ENCODE peak calls at places on chromosomes 13 and 19, in eight cellular contexts. J is hepatocyte; I is upper lobe of right lung; W is left lung; L is BE2C; Q is effector memory CD4-positive, alpha-beta T cell; Y is astrocyte; N is neural progenitor cell. K is an unnamed sample. For H3K36me3, the result is how much of the 10 kb centered on the place peaks cover.

GRCh38 chr19:34880034-34880433 is 46.7 kb upstream of the ZNF30 start:
- DNase-seq in Q (no peak), J (no peak), W (no peak), Y (no peak), I (no peak), L (no peak), N (no peak), K (no peak)

GRCh38 chr13:94157705-94158218 is 321.7 kb downstream of the DCT start:
- DNase-seq in Q (no peak), I (no peak), J (no peak), W (no peak), Y (no peak), N (no peak), L (no peak), K (no peak)

GRCh38 chr19:18278521-18279265 is 2.7 kb downstream of the JUND start:
- DNase-seq in Q (peak), J (no peak), I (no peak), Y (no peak), L (no peak), W (no peak), N (no peak), K (peak)

GRCh38 chr13:31159306-31159705 is 2.4 kb downstream of the HSPH1 start:
- DNase-seq in Q (no peak), J (no peak), I (no peak), L (no peak), N (no peak), Y (no peak), W (no peak), K (no peak)

GRCh38 chr19:407501-408440 is 1.2 kb downstream of the C2CD4C start:
- DNase-seq in W (peak), J (no peak), Y (no peak), Q (no peak), L (no peak), I (peak), N (no peak), K (peak)

GRCh38 chr13:110277357-110277950 is 29.5 kb downstream of the COL4A1 start:
- DNase-seq in N (no peak), L (no peak), Y (no peak), Q (no peak), W (no peak), J (no peak), I (no peak), K (no peak)

GRCh38 chr13:114279146-114279545 is 2.3 kb upstream of the UPF3A start:
- DNase-seq in Q (no peak), W (no peak), L (no peak), Y (no peak), J (no peak), I (no peak), N (no peak), K (no peak)

GRCh38 chr19:21604351-21604926 is 99.0 kb downstream of the ZNF429 start:
- DNase-seq in I (no peak), Q (no peak), J (no peak), N (peak), Y (peak), W (no peak), L (no peak), K (no peak)

GRCh38 chr19:1469200-1469935 is 9.6 kb downstream of the C19orf25 start:
- DNase-seq in L (no peak), Y (no peak), Q (no peak), J (no peak), N (peak), I (no peak), W (no peak), K (no peak)

GRCh38 chr19:49950590-49950948 is 10.4 kb downstream of the SIGLEC11 start:
- DNase-seq in J (no peak), N (no peak), Q (no peak), Y (no peak), I (no peak), W (no peak), L (no peak), K (no peak)

GRCh38 chr13:21638319-21639282 is 32.3 kb upstream of the FGF9 start:
- DNase-seq in Y (no peak), I (no peak), J (peak), L (no peak), Q (peak), N (no peak), W (no peak), K (no peak)

GRCh38 chr13:59677966-59678814 is 485.5 kb downstream of the DIAPH3 start:
- DNase-seq in Y (peak), Q (no peak), N (peak), L (peak), J (peak), W (no peak), I (no peak), K (no peak)

GRCh38 chr19:12244370-12244769 is 50.3 kb downstream of the ZNF44 start:
- DNase-seq in Y (no peak), J (no peak), I (no peak), L (no peak), W (no peak), Q (no peak), N (peak), K (no peak)

GRCh38 chr13:20460744-20461143 is 64.9 kb downstream of the CRYL1 start:
- DNase-seq in Q (no peak), Y (no peak), I (no peak), L (no peak), J (no peak), N (no peak), W (no peak), K (no peak)

GRCh38 chr13:62357887-62358645 is 942.4 kb upstream of the PCDH20 start:
- DNase-seq in W (no peak), Y (peak), Q (no peak), J (peak), N (peak), I (no peak), L (peak), K (peak)

GRCh38 chr13:28173793-28174192 is 35.4 kb downstream of the PAN3 start:
- DNase-seq in Q (no peak), W (no peak), L (no peak), Y (no peak), J (no peak), N (no peak), I (no peak), K (no peak)

GRCh38 chr19:30512748-30513389 is 140.7 kb downstream of the ZNF536 start:
- DNase-seq in N (no peak), Y (no peak), L (peak), J (no peak), Q (no peak), I (no peak), W (no peak), K (no peak)

GRCh38 chr19:47704656-47705055 is 8.6 kb upstream of the EHD2 start:
- DNase-seq in I (no peak), J (no peak), N (no peak), Q (no peak), W (no peak), L (no peak), Y (no peak), K (no peak)

GRCh38 chr13:113143466-113144254 is 14.8 kb upstream of the PROZ start:
- DNase-seq in L (no peak), J (no peak), Y (no peak), I (no peak), W (no peak), Q (no peak), N (no peak), K (peak)

GRCh38 chr13:30107536-30108136 is 199.7 kb downstream of the KATNAL1 start:
- DNase-seq in Q (no peak), L (no peak), I (peak), J (no peak), N (no peak), Y (no peak), W (peak), K (no peak)

GRCh38 chr13:43894438-43894837 is 14.7 kb downstream of the LACC1 start:
- DNase-seq in L (no peak), Q (no peak), J (no peak), Y (no peak), W (no peak), N (no peak), I (no peak), K (no peak)

GRCh38 chr19:1151917-1152601 is 22.0 kb downstream of the SBNO2 start:
- DNase-seq in L (no peak), N (no peak), I (peak), W (no peak), J (no peak), Y (no peak), Q (no peak), K (no peak)

GRCh38 chr13:100751826-100752225 is 77.2 kb upstream of the TMTC4 start:
- DNase-seq in W (no peak), J (no peak), Q (no peak), I (no peak), L (peak), Y (no peak), N (no peak), K (no peak)

GRCh38 chr13:48542581-48543341 is 9.9 kb upstream of the RCBTB2 start:
- DNase-seq in Y (peak), Q (no peak), I (peak), L (peak), N (peak), J (peak), W (peak), K (no peak)

GRCh38 chr13:87622921-87623320 is 48.2 kb upstream of the SLITRK5 start:
- DNase-seq in Y (peak), L (no peak), J (peak), W (no peak), I (no peak), N (no peak), Q (no peak), K (no peak)

GRCh38 chr13:77859450-77859849 is 59.2 kb downstream of the EDNRB start:
- DNase-seq in Y (peak), J (no peak), I (no peak), Q (no peak), L (no peak), N (no peak), W (no peak), K (no peak)

DNA sequence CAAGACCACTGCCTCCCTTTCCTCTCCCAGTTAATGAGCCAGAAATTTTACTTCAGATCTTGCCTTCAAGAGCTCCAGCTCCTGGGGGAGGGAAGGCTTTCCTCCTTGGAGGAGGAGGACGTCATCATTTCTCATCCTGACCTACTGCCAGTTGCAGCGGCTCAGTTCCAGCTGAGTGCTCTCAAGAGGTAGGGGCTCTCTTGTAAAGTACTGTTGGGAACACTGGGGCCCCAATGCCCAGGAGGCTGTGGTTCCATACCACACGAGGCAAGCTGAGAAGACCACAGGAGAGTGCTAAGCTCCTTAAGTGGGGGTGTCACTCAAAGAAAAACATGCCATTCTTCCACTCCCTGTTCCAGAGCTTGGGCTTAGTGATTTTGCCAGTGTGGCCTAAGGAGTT is 36.2 kb downstream of the METTL21C start:
- DNase-seq in J (no peak), N (no peak), Q (no peak), Y (no peak), W (peak), I (peak), L (no peak), K (peak)
- H3K36me3 ChIP-seq in J (under half), N (under half), Q (under half), Y (under half), W (under half), I (half or more), L (under half), K (half or more)

DNA sequence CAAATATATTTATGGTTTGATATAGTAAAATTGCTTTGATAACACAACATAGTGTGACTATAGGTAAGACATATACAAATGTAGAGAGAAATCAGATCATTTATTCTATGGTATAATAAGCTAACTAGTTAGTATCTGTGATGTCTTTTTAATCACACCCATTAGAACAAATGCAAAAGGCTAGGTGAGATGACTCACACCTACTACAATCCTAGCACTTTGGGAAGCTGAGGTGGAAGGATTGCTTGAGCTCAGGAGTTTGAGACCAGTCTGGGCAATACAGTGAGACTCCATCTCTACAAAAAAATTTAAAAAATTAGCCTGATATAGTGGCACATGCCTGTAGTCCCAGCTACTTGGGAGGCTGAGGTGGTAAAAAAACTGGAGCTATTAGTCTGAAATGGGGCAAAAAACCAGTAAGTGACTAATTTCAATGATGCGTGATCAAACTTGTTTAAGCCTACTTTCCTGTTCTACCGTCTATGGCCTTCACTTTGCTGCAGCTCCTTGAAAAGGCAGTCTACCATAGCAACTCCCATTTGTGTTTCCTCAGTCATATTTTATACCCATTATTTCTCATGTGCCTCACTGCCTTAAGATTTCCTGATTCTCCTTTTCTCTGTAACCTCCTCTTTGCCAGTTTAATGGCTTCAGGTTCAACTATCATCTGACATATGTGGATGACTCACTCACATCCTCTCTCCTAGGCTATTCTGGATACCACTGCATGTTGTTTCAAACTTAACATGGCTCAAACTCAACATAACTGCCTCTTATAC is 12.5 kb downstream of the ALG5 start:
- DNase-seq in I (no peak), Q (no peak), Y (no peak), W (no peak), L (no peak), J (no peak), N (no peak), K (no peak)
- H3K36me3 ChIP-seq in I (half or more), Q (half or more), Y (half or more), W (under half), L (half or more), J (under half), N (under half), K (under half)

DNA sequence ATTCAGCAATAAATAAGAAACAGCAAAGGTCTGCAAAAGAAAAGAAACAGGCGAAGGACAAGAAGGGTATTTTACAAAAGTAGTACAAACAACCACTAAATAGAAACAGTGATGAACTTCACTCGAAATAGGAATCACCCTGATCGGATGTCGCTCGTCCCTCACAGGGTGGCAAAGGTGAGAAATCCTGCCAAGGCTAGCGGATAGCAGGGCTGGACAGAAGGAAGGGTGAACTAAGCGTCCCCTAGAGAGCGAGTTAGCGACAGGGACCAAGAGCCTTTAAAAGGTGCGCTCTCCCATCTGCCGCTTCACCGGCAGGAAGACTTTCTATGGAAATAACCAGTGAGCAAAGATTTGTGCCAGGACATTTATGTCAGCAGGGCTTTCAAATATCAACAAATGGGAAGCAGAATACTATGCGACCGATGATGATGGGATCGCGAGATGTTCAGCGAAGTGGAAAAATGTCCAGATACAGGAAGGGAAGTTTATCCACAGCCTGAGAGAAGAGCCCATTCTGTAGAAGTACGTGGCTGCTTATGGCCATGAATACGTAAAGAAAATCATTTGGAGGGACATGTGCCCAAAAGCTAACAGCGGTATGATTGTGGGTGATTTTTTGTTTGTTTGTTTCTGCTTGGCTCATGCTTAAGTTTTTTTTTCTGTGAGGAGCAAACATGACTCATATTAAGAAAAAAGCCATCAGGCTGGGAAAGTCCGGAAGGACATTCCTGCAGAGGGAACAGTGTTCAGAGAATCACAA is 18.9 kb downstream of the ELAVL1 start:
- DNase-seq in L (no peak), I (no peak), N (no peak), Q (no peak), J (no peak), Y (peak), W (no peak), K (no peak)
- H3K36me3 ChIP-seq in L (half or more), I (half or more), N (under half), Q (half or more), J (under half), Y (under half), W (under half), K (half or more)

GRCh38 chr19:7930765-7931164 is 4.8 kb upstream of the CTXN1 start:
- DNase-seq in I (no peak), Q (no peak), Y (no peak), J (no peak), N (no peak), L (no peak), W (peak), K (no peak)

GRCh38 chr19:7933411-7933810 is 7.5 kb upstream of the CTXN1 start:
- DNase-seq in N (no peak), L (no peak), Y (no peak), I (no peak), Q (no peak), J (no peak), W (no peak), K (no peak)

GRCh38 chr19:7932276-7932929 is 6.5 kb upstream of the CTXN1 start:
- DNase-seq in Q (no peak), J (no peak), W (peak), N (no peak), Y (no peak), L (no peak), I (no peak), K (no peak)

GRCh38 chr19:7932930-7933300 is 7.0 kb upstream of the CTXN1 start:
- DNase-seq in Y (no peak), Q (no peak), I (no peak), N (no peak), L (no peak), W (no peak), J (no peak), K (no peak)

GRCh38 chr19:7931221-7932061 is 5.5 kb upstream of the CTXN1 start:
- DNase-seq in L (no peak), N (no peak), J (no peak), Q (no peak), Y (no peak), I (no peak), W (peak), K (no peak)
- H3K36me3 ChIP-seq in L (half or more), N (under half), J (under half), Q (half or more), Y (under half), I (half or more), W (under half), K (half or more)

GRCh38 chr19:36093146-36093662 is 17.7 kb upstream of the OVOL3 start:
- DNase-seq in J (no peak), Y (no peak), I (no peak), N (no peak), W (no peak), Q (no peak), L (no peak), K (no peak)

GRCh38 chr19:36093687-36094086 is 17.3 kb upstream of the OVOL3 start:
- DNase-seq in J (no peak), I (no peak), Y (no peak), Q (no peak), N (no peak), W (no peak), L (no peak), K (no peak)

GRCh38 chr19:36089847-36090246 is 21.1 kb upstream of the OVOL3 start:
- DNase-seq in J (no peak), W (no peak), L (no peak), I (no peak), Y (no peak), Q (no peak), N (no peak), K (no peak)

GRCh38 chr19:36092566-36092965 is 18.4 kb upstream of the OVOL3 start:
- DNase-seq in J (no peak), I (no peak), N (no peak), Q (no peak), Y (no peak), L (no peak), W (no peak), K (no peak)

DNA sequence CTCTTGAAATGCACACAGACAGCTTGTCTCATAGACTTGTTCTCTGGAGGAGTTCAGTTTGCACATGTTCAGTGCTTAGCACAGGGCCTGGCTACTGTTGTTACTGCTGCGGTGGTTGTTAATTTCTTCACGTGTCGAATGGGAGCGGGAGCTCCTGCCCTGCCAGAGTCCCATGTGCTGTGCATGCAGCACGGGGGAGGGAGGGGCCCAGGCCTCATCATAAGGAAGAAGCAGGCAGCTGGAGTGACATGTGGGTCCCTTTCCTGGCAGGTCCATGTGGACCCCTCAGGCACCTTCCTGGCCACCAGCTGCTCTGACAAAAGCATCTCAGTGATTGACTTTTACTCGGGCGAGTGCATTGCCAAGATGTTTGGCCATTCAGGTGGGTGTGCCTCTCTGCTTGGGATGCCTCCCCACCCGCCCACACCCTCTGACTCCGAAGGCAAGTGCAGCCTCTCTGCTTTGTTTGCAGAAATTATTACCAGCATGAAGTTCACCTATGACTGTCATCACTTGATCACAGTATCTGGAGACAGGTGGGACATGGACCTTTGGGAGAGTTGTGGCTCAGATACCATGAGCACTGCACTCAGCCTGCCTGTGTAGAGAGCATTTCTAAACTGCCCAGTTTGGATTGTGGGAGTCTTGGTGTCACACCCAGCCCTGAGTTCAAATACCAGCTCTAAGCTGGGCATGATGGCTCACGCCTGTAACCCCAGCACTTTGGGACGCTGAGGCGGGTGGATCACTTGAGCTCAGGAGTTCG is 19.8 kb upstream of the OVOL3 start:
- DNase-seq in J (no peak), W (no peak), N (no peak), Y (no peak), I (no peak), Q (no peak), L (no peak), K (no peak)
- H3K36me3 ChIP-seq in J (under half), W (under half), N (under half), Y (under half), I (under half), Q (under half), L (half or more), K (half or more)

GRCh38 chr13:45337395-45337794 is 3.6 kb downstream of the TPT1 start:
- DNase-seq in W (no peak), I (no peak), Y (no peak), Q (no peak), N (no peak), J (no peak), L (no peak), K (no peak)
- H3K36me3 ChIP-seq in W (under half), I (half or more), Y (half or more), Q (under half), N (under half), J (under half), L (half or more), K (half or more)

GRCh38 chr19:55678121-55678671 is 3.2 kb downstream of the EPN1 start:
- DNase-seq in I (no peak), Q (no peak), W (peak), L (peak), Y (no peak), N (no peak), J (no peak), K (no peak)
- H3K36me3 ChIP-seq in I (half or more), Q (under half), W (under half), L (half or more), Y (under half), N (under half), J (under half), K (half or more)